ENCODE peak calls at places on chromosomes 16 and 17, in five cellular contexts. Y is left ventricle myocardium inferior, D is Daoy, X is heart right ventricle, U is T-helper 1 cell. Q is an unnamed sample.
A peak's percentile ranks its signal among the peaks of the same experiment; 100 is the strongest.

GRCh38 chr17:73599599-73599998 is 44.6 kb downstream of the SDK2 start:
- DNase-seq in Y (no peak), D (no peak), X (no peak), U (no peak), Q (no peak)

GRCh38 chr16:86892509-86892908 is 314.2 kb downstream of the FOXL1 start:
- DNase-seq in Y (no peak), D (no peak), X (no peak), U (no peak), Q (no peak)

GRCh38 chr16:48384982-48385271 is 286 bp downstream of the SIAH1 start:
- DNase-seq in Y (peak; percentile 54), D (no peak), X (peak; percentile 36), U (no peak), Q (no peak)

GRCh38 chr17:50273654-50274040 is 619 bp upstream of the TMEM92 start:
- DNase-seq in Y (no peak), D (no peak), X (no peak), U (no peak), Q (no peak)

GRCh38 chr16:616771-617586 is 13.8 kb upstream of the WFIKKN1 start:
- DNase-seq in Y (no peak), D (no peak), X (no peak), U (no peak), Q (no peak)

GRCh38 chr16:49500211-49500610 is 126.6 kb downstream of the C16orf78 start:
- DNase-seq in Y (no peak), D (no peak), X (no peak), U (no peak), Q (no peak)

GRCh38 chr17:32487460-32488176 is 825 bp downstream of the CDK5R1 start:
- DNase-seq in Y (no peak), D (peak; percentile 33), X (no peak), U (no peak), Q (peak; percentile 50)

GRCh38 chr17:55158439-55158838 is 106.3 kb upstream of the HLF start:
- DNase-seq in Y (no peak), D (peak; percentile 35), X (no peak), U (no peak), Q (no peak)

GRCh38 chr17:3845361-3845753 is 689 bp downstream of the NCBP3 start:
- DNase-seq in Y (no peak), D (peak; percentile 25), X (no peak), U (no peak), Q (no peak)

GRCh38 chr16:81703177-81704155 is 75.6 kb upstream of the PLCG2 start:
- DNase-seq in Y (peak; percentile 4), D (peak; percentile 83), X (no peak), U (no peak), Q (peak; percentile 62)

GRCh38 chr17:18132711-18133110 is 24.2 kb downstream of the MYO15A start:
- DNase-seq in Y (no peak), D (no peak), X (no peak), U (no peak), Q (no peak)

GRCh38 chr16:28090646-28091377 is 27.3 kb upstream of the GSG1L start:
- DNase-seq in Y (no peak), D (peak; percentile 34), X (no peak), U (no peak), Q (no peak)

GRCh38 chr16:84928679-84929420 is 82.5 kb downstream of the ZDHHC7 start:
- DNase-seq in Y (peak; percentile 83), D (no peak), X (peak; percentile 61), U (no peak), Q (no peak)

GRCh38 chr17:82985973-82986372 is 93.4 kb upstream of the METRNL start:
- DNase-seq in Y (no peak), D (peak; percentile 62), X (no peak), U (peak; percentile 48), Q (no peak)

GRCh38 chr17:15780188-15780587 is 48.1 kb downstream of the TBC1D26 start:
- DNase-seq in Y (no peak), D (no peak), X (no peak), U (no peak), Q (no peak)

GRCh38 chr17:61410555-61411089 is 11.0 kb downstream of the TBX2 start:
- DNase-seq in Y (peak; percentile 80), D (peak; percentile 59), X (peak; percentile 79), U (peak; percentile 69), Q (peak; percentile 53)

GRCh38 chr16:46832757-46833464 is 1.9 kb upstream of the C16orf87 start:
- DNase-seq in Y (no peak), D (no peak), X (no peak), U (no peak), Q (no peak)

GRCh38 chr17:65123757-65124675 is 13.2 kb upstream of the RGS9 start:
- DNase-seq in Y (no peak), D (peak; percentile 31), X (no peak), U (no peak), Q (no peak)

GRCh38 chr17:39631403-39631802 is 4.7 kb downstream of the PPP1R1B start:
- DNase-seq in Y (no peak), D (no peak), X (no peak), U (no peak), Q (no peak)

Q was measured in head of caudate nucleus.